ENCODE peak calls at places on chromosome 6, in four cellular contexts. P, E, M and C are unnamed samples.

GRCh38 chr6:110656492-110656891 is 158.8 kb downstream of the CDK19 start:
- DNase-seq in P (no peak), E (no peak), M (no peak), C (no peak)

GRCh38 chr6:61868507-61869080 is 417.4 kb downstream of the KHDRBS2 start:
- DNase-seq in P (no peak), E (no peak), M (no peak), C (no peak)

GRCh38 chr6:11632795-11633511 is 95.4 kb downstream of the TMEM170B start:
- DNase-seq in P (no peak), E (no peak), M (no peak), C (no peak)

GRCh38 chr6:3849681-3850450 is 693 bp downstream of the FAM50B start:
- DNase-seq in P (no peak), E (no peak), M (no peak), C (no peak)

GRCh38 chr6:163162007-163162873 is 252.3 kb upstream of the QKI start:
- DNase-seq in M (no peak), E (no peak), P (no peak), C (no peak)

GRCh38 chr6:1053587-1053986 is 258.3 kb upstream of the FOXQ1 start:
- DNase-seq in E (no peak), M (no peak), P (no peak), C (no peak)

GRCh38 chr6:14932485-14933178 is 313.2 kb upstream of the JARID2 start:
- DNase-seq in P (no peak), E (peak), M (no peak), C (no peak)

GRCh38 chr6:44708208-44708607 is 320.7 kb downstream of the CDC5L start:
- DNase-seq in E (no peak), P (no peak), M (no peak), C (no peak)

GRCh38 chr6:49790340-49790739 is 3.3 kb upstream of the PGK2 start:
- DNase-seq in P (no peak), E (no peak), M (no peak), C (no peak)

GRCh38 chr6:99151634-99152344 is 197.7 kb downstream of the FAXC start:
- DNase-seq in M (no peak), E (peak), P (peak), C (peak)

GRCh38 chr6:133341607-133342158 is 100.5 kb downstream of the EYA4 start:
- DNase-seq in M (no peak), P (no peak), E (no peak), C (no peak)

GRCh38 chr6:24858154-24858801 is 59.6 kb upstream of the ARMH2 start:
- DNase-seq in M (peak), E (no peak), P (peak), C (no peak)

GRCh38 chr6:109236140-109237081 is 141.1 kb downstream of the CEP57L1 start:
- DNase-seq in E (peak), P (no peak), M (no peak), C (no peak)

GRCh38 chr6:13763740-13764381 is 50.5 kb downstream of the MCUR1 start:
- DNase-seq in M (no peak), E (no peak), P (peak), C (no peak)

GRCh38 chr6:13767121-13767794 is 47.1 kb downstream of the MCUR1 start:
- DNase-seq in M (no peak), P (no peak), E (no peak), C (no peak)

GRCh38 chr6:13766201-13766634 is 48.1 kb downstream of the MCUR1 start:
- DNase-seq in E (no peak), P (no peak), M (no peak), C (no peak)

GRCh38 chr6:13764996-13765395 is 49.4 kb downstream of the MCUR1 start:
- DNase-seq in E (no peak), P (peak), M (no peak), C (no peak)

GRCh38 chr6:13765570-13765969 is 48.8 kb downstream of the MCUR1 start:
- DNase-seq in E (no peak), P (no peak), M (no peak), C (no peak)
- TF ChIP-seq SPI1 in E (no peak), P (no peak), M (no peak), C (no peak)

GRCh38 chr6:136103763-136104311 is 146.3 kb downstream of the MTFR2 start:
- DNase-seq in M (no peak), P (no peak), E (no peak), C (no peak)
- TF ChIP-seq SPI1 in M (no peak), P (no peak), E (no peak), C (no peak)

GRCh38 chr6:94270040-94270689 is 850.8 kb upstream of the EPHA7 start:
- DNase-seq in M (no peak), P (no peak), E (no peak), C (no peak)
- TF ChIP-seq SPI1 in M (no peak), P (no peak), E (no peak), C (no peak)

DNA sequence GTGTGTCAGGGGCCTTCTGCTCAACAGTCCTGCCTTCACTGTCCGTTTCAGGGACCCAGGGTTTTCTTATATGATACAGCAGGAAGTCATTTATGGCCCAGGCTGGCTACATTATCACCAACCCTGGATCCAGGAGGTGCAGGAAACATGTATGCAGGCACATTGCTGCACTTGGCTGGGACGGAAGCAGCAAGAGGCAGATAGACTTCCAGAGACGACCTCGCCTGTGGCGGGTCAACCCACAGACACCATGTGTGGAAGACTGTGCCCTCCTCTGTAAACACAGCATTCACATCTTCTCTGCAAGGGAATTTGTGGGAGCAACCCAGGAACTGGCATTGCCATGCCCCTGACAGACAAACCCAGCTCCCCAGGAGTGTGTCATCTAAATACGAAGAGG is 43.7 kb downstream of the TBC1D7 start:
- DNase-seq in M (no peak), P (no peak), E (no peak), C (no peak)
- TF ChIP-seq SPI1 in M (no peak), P (no peak), E (no peak), C (no peak)

GRCh38 chr6:26290941-26291340 is 74.1 kb upstream of the BTN3A2 start:
- DNase-seq in E (no peak), M (no peak), P (no peak), C (no peak)

GRCh38 chr6:26284537-26285142 is 80.4 kb upstream of the BTN3A2 start:
- DNase-seq in M (no peak), E (no peak), P (peak), C (no peak)

GRCh38 chr6:26285143-26286134 is 79.6 kb upstream of the BTN3A2 start:
- DNase-seq in M (peak), P (peak), E (peak), C (no peak)

GRCh38 chr6:26288155-26288554 is 76.8 kb upstream of the BTN3A2 start:
- DNase-seq in M (no peak), P (no peak), E (no peak), C (no peak)

DNA sequence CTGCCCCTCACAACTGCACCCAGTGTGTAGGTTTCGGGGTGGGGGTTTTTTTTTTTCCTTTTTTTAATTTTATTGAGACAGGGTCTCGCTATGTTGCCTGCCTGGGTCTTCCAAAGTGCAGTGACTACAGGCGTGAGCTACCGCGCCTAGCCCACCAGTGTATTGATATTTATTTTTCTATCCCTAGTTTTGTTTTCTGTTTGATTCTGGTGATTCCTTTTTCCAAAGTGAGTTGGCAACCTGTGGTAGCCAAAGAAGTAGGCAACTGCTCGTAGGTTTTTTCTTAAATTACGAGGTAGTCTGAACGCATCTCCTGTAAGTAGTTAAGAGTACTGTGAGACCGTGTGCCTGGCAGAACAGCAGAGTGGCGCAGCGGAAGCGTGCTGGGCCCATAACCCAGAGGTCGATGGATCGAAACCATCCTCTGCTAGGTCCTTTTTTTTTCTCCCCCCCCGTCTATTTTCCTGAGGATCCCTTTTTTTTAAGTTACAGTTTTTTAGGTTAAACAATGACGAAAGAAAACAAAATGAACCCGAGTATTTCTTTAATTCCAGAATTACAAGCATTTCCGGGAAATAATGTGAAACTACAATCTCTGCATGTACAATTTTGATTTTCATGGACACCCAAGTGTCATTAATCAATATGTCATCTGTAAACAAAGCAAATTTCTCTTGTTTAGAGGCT is 78.7 kb upstream of the BTN3A2 start:
- DNase-seq in E (peak), P (no peak), M (peak), C (no peak)
- TF ChIP-seq SPI1 in E (no peak), P (no peak), M (no peak), C (peak)

DNA sequence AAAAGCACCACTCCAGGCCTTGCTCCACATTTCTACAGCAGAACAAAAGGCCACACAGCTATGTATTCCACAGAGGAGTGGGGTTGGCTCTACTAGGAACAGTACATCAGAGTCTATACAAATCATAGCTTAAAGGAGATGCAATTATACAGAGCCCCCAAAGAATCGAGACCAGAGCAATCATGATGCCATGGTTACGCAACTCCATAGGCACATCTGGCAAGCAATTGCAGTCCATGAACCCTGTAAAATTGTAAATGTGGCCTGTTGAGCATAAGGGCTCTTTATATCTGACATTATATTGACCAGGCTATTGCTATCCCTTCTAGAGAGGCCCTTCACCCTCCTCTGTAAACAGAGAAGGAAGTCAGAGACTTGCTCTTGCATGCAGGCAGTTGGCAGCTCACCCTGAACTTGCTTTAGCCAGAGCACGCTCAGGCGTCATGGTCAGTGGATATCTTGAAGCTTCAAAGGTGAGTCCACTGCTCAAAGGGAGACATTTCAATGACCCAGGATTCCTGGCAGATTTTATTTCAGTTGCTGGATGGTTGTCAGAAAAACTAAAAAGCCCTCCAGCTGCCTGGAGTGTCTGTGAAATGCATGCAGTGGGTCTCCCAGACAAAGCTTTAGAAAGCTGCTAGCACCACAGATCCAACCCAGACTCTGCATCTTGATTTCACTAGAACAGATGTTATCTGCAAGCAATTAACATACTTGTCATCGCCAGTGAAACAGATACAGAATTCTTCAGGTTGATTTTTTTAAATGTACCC is 357.2 kb downstream of the CENPW start:
- DNase-seq in P (no peak), M (no peak), E (no peak), C (no peak)
- TF ChIP-seq SPI1 in P (no peak), M (no peak), E (no peak), C (no peak)

DNA sequence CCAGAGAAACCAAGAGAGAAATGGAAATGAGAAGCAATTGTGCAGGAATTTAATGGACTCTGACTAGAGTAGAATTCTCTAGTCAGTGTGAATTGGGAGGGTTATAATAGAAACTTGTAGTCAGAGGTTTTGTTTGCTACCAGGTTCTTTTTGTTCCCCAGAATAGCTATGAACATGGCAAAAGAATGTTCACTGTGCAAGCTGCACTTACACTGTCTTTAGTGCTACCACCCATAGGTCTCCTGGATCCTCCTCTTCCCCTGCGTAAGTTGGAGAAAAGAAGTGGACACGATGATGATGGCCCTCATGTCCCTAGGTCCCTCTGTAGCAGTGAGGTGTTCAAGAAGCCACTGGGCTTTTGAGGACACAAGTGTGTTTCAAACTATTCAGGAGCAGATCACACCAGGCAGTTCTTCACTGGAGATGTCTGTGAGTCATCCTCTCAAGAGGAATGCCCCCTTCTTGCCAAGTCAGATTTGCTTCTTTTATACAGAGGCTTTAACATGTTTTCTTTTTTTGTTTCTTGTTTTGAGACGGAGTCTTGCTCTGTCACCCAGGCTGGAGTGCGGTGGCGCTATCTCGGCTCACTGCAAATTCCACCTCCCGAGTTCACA is 47.6 kb upstream of the SMIM8 start:
- DNase-seq in E (no peak), M (no peak), P (no peak), C (no peak)
- TF ChIP-seq SPI1 in E (no peak), M (no peak), P (no peak), C (no peak)